ENCODE peak calls at places on chromosome 17, in five cellular contexts. Q is GM12878, X is heart left ventricle, D is HepG2, H is ovary. W is an unnamed sample.

GRCh38 chr17:75019710-75020109 is 7.2 kb downstream of the MRPL58 start:
- DNase-seq in Q (no peak), D (no peak), H (no peak), X (no peak), W (no peak)

GRCh38 chr17:39573447-39574298 is 34.0 kb downstream of the NEUROD2 start:
- DNase-seq in Q (no peak), D (peak; percentile 20), X (peak; percentile 78), H (peak; percentile 50), W (peak; percentile 48)

GRCh38 chr17:48587276-48588073 is 2.6 kb downstream of the HOXB3 start:
- DNase-seq in Q (no peak), X (no peak), D (no peak), H (no peak), W (no peak)

GRCh38 chr17:73231363-73231762 is 30.3 kb downstream of the CPSF4L start:
- DNase-seq in H (no peak), X (peak; percentile 21), D (no peak), Q (no peak), W (no peak)

GRCh38 chr17:41521574-41522261 is 3.0 kb upstream of the KRT15 start:
- DNase-seq in X (no peak), H (no peak), D (peak; percentile 81), Q (no peak), W (no peak)

GRCh38 chr17:29155235-29155965 is 24.8 kb downstream of the MYO18A start:
- DNase-seq in Q (no peak), H (no peak), X (no peak), D (peak; percentile 85), W (no peak)

GRCh38 chr17:44314524-44314868 is 6.1 kb downstream of the RUNDC3A start:
- DNase-seq in X (no peak), D (no peak), Q (no peak), H (no peak), W (no peak)

GRCh38 chr17:63967953-63968352 is 4.8 kb downstream of the SCN4A start:
- DNase-seq in H (no peak), D (no peak), X (no peak), Q (no peak), W (no peak)

GRCh38 chr17:74380086-74380958 is 13.0 kb downstream of the GPR142 start:
- DNase-seq in X (no peak), Q (no peak), H (no peak), D (no peak), W (peak; percentile 85)

GRCh38 chr17:13209091-13209490 is 191.3 kb upstream of the ELAC2 start:
- DNase-seq in Q (no peak), D (no peak), H (no peak), X (no peak), W (no peak)

GRCh38 chr17:50182783-50183438 is 17.1 kb downstream of the SGCA start:
- DNase-seq in Q (no peak), X (no peak), D (no peak), H (no peak), W (no peak)

GRCh38 chr17:41223821-41224220 is 2.6 kb upstream of the KRTAP9-2 start:
- DNase-seq in Q (no peak), H (no peak), X (no peak), D (no peak), W (no peak)

GRCh38 chr17:50186661-50187402 is 14.6 kb downstream of the COL1A1 start:
- DNase-seq in H (no peak), D (no peak), X (no peak), Q (no peak), W (no peak)

GRCh38 chr17:71460943-71461342 is 659.9 kb upstream of the SOX9 start:
- DNase-seq in X (no peak), Q (no peak), H (no peak), D (no peak), W (no peak)

GRCh38 chr17:43401293-43401692 is 2.5 kb downstream of the ARL4D start:
- DNase-seq in Q (no peak), X (no peak), D (no peak), H (no peak), W (peak; percentile 20)

GRCh38 chr17:4480929-4481898 is 17.5 kb upstream of the SPNS2 start:
- DNase-seq in D (no peak), X (no peak), H (no peak), Q (no peak), W (no peak)

GRCh38 chr17:1239210-1239609 is 31.0 kb upstream of the BHLHA9 start:
- DNase-seq in D (no peak), Q (no peak), H (no peak), X (no peak), W (no peak)

GRCh38 chr17:7955414-7956042 is 23.5 kb downstream of the CNTROB start:
- DNase-seq in H (no peak), D (no peak), X (no peak), Q (no peak), W (no peak)

GRCh38 chr17:63774141-63774981 is at the start of gene DDX42:
- DNase-seq in H (peak; percentile 45), D (peak; percentile 64), X (peak; percentile 93), Q (no peak), W (peak; percentile 4)

GRCh38 chr17:58285422-58285810 is 4.7 kb upstream of the MPO start:
- DNase-seq in D (no peak), Q (no peak), X (no peak), H (no peak), W (no peak)

GRCh38 chr17:16900288-16900882 is 71.5 kb downstream of the TNFRSF13B start:
- DNase-seq in D (no peak), X (no peak), H (no peak), Q (no peak), W (no peak)

GRCh38 chr17:17353625-17354484 is 50.7 kb downstream of the NT5M start:
- DNase-seq in H (no peak), Q (no peak), D (no peak), X (no peak), W (no peak)

GRCh38 chr17:78993241-78993956 is 13.7 kb upstream of the LGALS3BP start:
- DNase-seq in Q (no peak), D (peak; percentile 48), H (peak; percentile 64), X (no peak), W (peak; percentile 20)

GRCh38 chr17:40958086-40958953 is 8.4 kb downstream of the KRT39 start:
- DNase-seq in H (no peak), Q (no peak), D (peak; percentile 92), X (no peak), W (no peak)

GRCh38 chr17:57578608-57578990 is 166.5 kb downstream of the CCDC182 start:
- DNase-seq in X (no peak), Q (peak; percentile 23), D (no peak), H (no peak), W (no peak)

GRCh38 chr17:31733326-31733725 is 125.7 kb downstream of the COPRS start:
- DNase-seq in X (no peak), Q (no peak), H (no peak), D (no peak), W (no peak)

GRCh38 chr17:58083491-58084316 is 485 bp downstream of the DYNLL2 start:
- DNase-seq in Q (no peak), H (peak; percentile 55), X (peak; percentile 79), D (peak; percentile 32), W (peak; percentile 40)

GRCh38 chr17:28675980-28676379 is 14.0 kb downstream of the SUPT6H start:
- DNase-seq in X (no peak), H (no peak), D (peak; percentile 30), Q (no peak), W (no peak)

GRCh38 chr17:7466644-7467341 is 12.6 kb downstream of the ZBTB4 start:
- DNase-seq in X (peak; percentile 81), H (peak; percentile 75), Q (no peak), D (no peak), W (peak; percentile 42)

GRCh38 chr17:42414782-42415409 is 8.2 kb downstream of the CAVIN1 start:
- DNase-seq in H (no peak), Q (no peak), X (peak; percentile 52), D (no peak), W (no peak)

GRCh38 chr17:15963670-15964110 is 18.8 kb downstream of the ADORA2B start:
- DNase-seq in H (no peak), D (no peak), X (no peak), Q (no peak), W (no peak)

GRCh38 chr17:50841949-50842354 is 6.6 kb downstream of the WFIKKN2 start:
- DNase-seq in H (peak; percentile 68), Q (no peak), D (peak; percentile 66), X (peak; percentile 66), W (peak; percentile 59)

GRCh38 chr17:64771980-64772844 is 110.1 kb upstream of the SMURF2 start:
- DNase-seq in Q (no peak), H (no peak), X (no peak), D (no peak), W (no peak)

GRCh38 chr17:33049781-33050414 is 58.3 kb downstream of the SPACA3 start:
- DNase-seq in Q (no peak), H (no peak), X (peak; percentile 34), D (peak; percentile 44), W (no peak)

GRCh38 chr17:21298056-21298982 is 13.8 kb downstream of the MAP2K3 start:
- DNase-seq in D (no peak), X (no peak), Q (no peak), H (no peak), W (no peak)

GRCh38 chr17:21298983-21299519 is 14.5 kb downstream of the MAP2K3 start:
- DNase-seq in X (no peak), H (no peak), Q (no peak), D (no peak), W (no peak)

GRCh38 chr17:21300601-21301571 is 16.4 kb downstream of the MAP2K3 start:
- DNase-seq in Q (no peak), X (no peak), D (no peak), H (no peak), W (no peak)

GRCh38 chr17:21301593-21302550 is 17.4 kb downstream of the MAP2K3 start:
- DNase-seq in D (no peak), Q (no peak), H (no peak), X (peak; percentile 21), W (no peak)

GRCh38 chr17:21299981-21300600 is 15.6 kb downstream of the MAP2K3 start:
- DNase-seq in H (no peak), X (no peak), Q (no peak), D (no peak), W (no peak)
- H3K9me3 ChIP-seq in H (no peaks in the 10 kb centered on the region), X (no peaks in the 10 kb centered on the region), Q (no peaks in the 10 kb centered on the region), D (no peaks in the 10 kb centered on the region), W (no peaks in the 10 kb centered on the region)

GRCh38 chr17:2485970-2486369 is 25.7 kb downstream of the METTL16 start:
- DNase-seq in D (no peak), Q (no peak), H (no peak), X (no peak), W (no peak)

GRCh38 chr17:2483084-2483483 is 28.6 kb downstream of the METTL16 start:
- DNase-seq in X (no peak), Q (no peak), D (no peak), H (no peak), W (no peak)

GRCh38 chr17:2487306-2487705 is 24.4 kb downstream of the METTL16 start:
- DNase-seq in Q (no peak), H (no peak), X (no peak), D (no peak), W (no peak)

GRCh38 chr17:2485543-2485942 is 26.1 kb downstream of the METTL16 start:
- DNase-seq in X (no peak), D (peak; percentile 61), Q (no peak), H (no peak), W (no peak)

GRCh38 chr17:2484876-2485275 is 26.8 kb downstream of the METTL16 start:
- DNase-seq in Q (no peak), H (no peak), X (no peak), D (no peak), W (no peak)
- TF ChIP-seq POLR2A in Q (no peak), H (no peak), X (no peak), D (no peak), W (no peak)

GRCh38 chr17:11559601-11560000 is 38.7 kb upstream of the DNAH9 start:
- DNase-seq in Q (no peak), D (no peak), H (no peak), X (no peak), W (no peak)
- H3K9me3 ChIP-seq in Q (no peaks in the 10 kb centered on the region), D (no peaks in the 10 kb centered on the region), H (no peaks in the 10 kb centered on the region), X (no peaks in the 10 kb centered on the region), W (no peaks in the 10 kb centered on the region)

GRCh38 chr17:81926451-81927144 is 937 bp downstream of the MAFG start:
- DNase-seq in D (peak; percentile 96), Q (no peak), H (peak; percentile 68), X (peak; percentile 84), W (peak; percentile 75)
- TF ChIP-seq POLR2A in D (peak; percentile 72), Q (peak; percentile 62), H (no peak), X (no peak), W (peak; percentile 50)

W was measured in gastrocnemius medialis.